ENCODE peak calls at places on chromosomes 6 and 20, in ten cellular contexts. I is GM06990; X is iris pigment epithelial cell; V is amniotic stem cell; R is A549; H is activated CD4-positive, alpha-beta T cell treated with anti-CD3 and anti-CD28 coated beads for 48 hours; E is activated CD8-positive, alpha-beta T cell treated with anti-CD3 and anti-CD28 coated beads, Interleukin-2, amount 10 ng/mL, durations not matched to agents 7 days and 5 days; G is left cardiac atrium; B is GM20000; M is CD8-positive, alpha-beta T cell. A is an unnamed sample.

GRCh38 chr6:1629316-1629715 is 19.6 kb downstream of the FOXC1 start:
- DNase-seq in I (no peak), E (no peak), R (no peak), B (no peak), X (no peak), V (no peak), M (no peak), G (no peak), H (no peak), A (no peak)

GRCh38 chr20:59972037-59972801 is 14.0 kb downstream of the CDH26 start:
- DNase-seq in G (no peak), X (no peak), I (no peak), M (no peak), H (no peak), B (no peak), R (no peak), V (no peak), E (peak), A (no peak)

GRCh38 chr6:21348462-21349195 is 244.9 kb upstream of the SOX4 start:
- DNase-seq in I (no peak), X (peak), B (no peak), V (peak), H (no peak), R (no peak), M (no peak), E (no peak), G (peak), A (no peak)

GRCh38 chr20:571754-572331 is 28.3 kb upstream of the CSNK2A1 start:
- DNase-seq in E (no peak), X (no peak), I (no peak), B (no peak), M (no peak), G (peak), V (no peak), R (no peak), H (no peak), A (no peak)

GRCh38 chr20:2890743-2891142 is 17.5 kb downstream of the PTPRA start:
- DNase-seq in H (no peak), E (no peak), X (peak), I (no peak), R (no peak), G (no peak), V (no peak), M (no peak), B (no peak), A (no peak)

GRCh38 chr20:47719625-47720024 is 65.7 kb downstream of the SULF2 start:
- DNase-seq in V (no peak), I (no peak), R (no peak), B (no peak), E (no peak), M (no peak), X (no peak), G (no peak), H (no peak), A (no peak)

GRCh38 chr20:22402990-22403859 is 181.1 kb downstream of the FOXA2 start:
- DNase-seq in V (no peak), R (no peak), M (no peak), H (no peak), I (no peak), G (no peak), B (no peak), X (no peak), E (no peak), A (no peak)

GRCh38 chr6:158441639-158442308 is 118.1 kb upstream of the TMEM181 start:
- DNase-seq in H (no peak), B (no peak), G (peak), V (no peak), M (no peak), I (no peak), R (no peak), E (no peak), X (peak), A (no peak)

GRCh38 chr20:48706116-48706656 is 121.6 kb downstream of the PREX1 start:
- DNase-seq in X (no peak), G (no peak), E (no peak), M (no peak), H (no peak), V (no peak), R (no peak), I (no peak), B (no peak), A (no peak)

GRCh38 chr6:161369339-161369738 is 95.5 kb upstream of the AGPAT4 start:
- DNase-seq in G (no peak), H (no peak), M (no peak), V (no peak), E (no peak), R (peak), X (peak), I (no peak), B (no peak), A (no peak)

GRCh38 chr6:156833755-156834154 is 56.6 kb downstream of the ARID1B start:
- DNase-seq in H (no peak), I (no peak), G (no peak), B (no peak), V (no peak), R (no peak), M (no peak), E (no peak), X (no peak), A (no peak)

GRCh38 chr6:100514603-100515002 is 49.9 kb upstream of the SIM1 start:
- DNase-seq in M (no peak), V (no peak), G (no peak), H (no peak), E (no peak), B (no peak), I (no peak), X (no peak), R (no peak), A (no peak)

GRCh38 chr6:163900570-163900969 is 486.1 kb downstream of the QKI start:
- DNase-seq in V (no peak), R (no peak), M (no peak), E (no peak), I (no peak), H (no peak), G (no peak), X (peak), B (no peak), A (no peak)

GRCh38 chr6:154371337-154371736 is 14.7 kb upstream of the IPCEF1 start:
- DNase-seq in G (no peak), R (no peak), I (no peak), M (no peak), B (no peak), E (no peak), V (no peak), X (no peak), H (no peak), A (no peak)

GRCh38 chr6:129860901-129861665 is at the start of gene TMEM244:
- DNase-seq in X (peak), G (no peak), V (no peak), R (no peak), E (no peak), I (no peak), M (no peak), B (no peak), H (no peak), A (no peak)

GRCh38 chr6:107491059-107491609 is 1.2 kb downstream of the SOBP start:
- DNase-seq in X (peak), G (peak), R (peak), E (no peak), B (peak), I (peak), H (peak), M (no peak), V (no peak), A (peak)

GRCh38 chr6:99350573-99350972 is 1.1 kb upstream of the FAXC start:
- DNase-seq in B (no peak), H (no peak), V (no peak), R (no peak), I (no peak), X (no peak), E (no peak), M (no peak), G (no peak), A (no peak)

GRCh38 chr6:144150673-144151009 is 324 bp downstream of the STX11 start:
- DNase-seq in H (peak), B (peak), X (no peak), G (peak), E (peak), I (no peak), R (peak), V (no peak), M (peak), A (peak)

A was measured in GM13976.